ENCODE peak calls at places on chromosomes 11 and 22, in four cellular contexts. One of them, this sample, is unnamed.

GRCh38 chr11:119805663-119806062 is 76.7 kb upstream of the NECTIN1 start:
- DNase-seq in K562: no peak
- DNase-seq in HepG2: no peak
- DNase-seq in HEK293T: no peak
- DNase-seq in this sample: no peak

GRCh38 chr22:42432020-42432596 is at the start of gene NFAM1:
- DNase-seq in HEK293T: no peak
- DNase-seq in HepG2: no peak
- DNase-seq in K562: no peak
- DNase-seq in this sample: no peak

GRCh38 chr22:19929586-19930302 is 11.8 kb upstream of the COMT start:
- DNase-seq in HepG2: no peak
- DNase-seq in HEK293T: no peak
- DNase-seq in K562: no peak
- DNase-seq in this sample: no peak

GRCh38 chr11:16925495-16926065 is 88.6 kb downstream of the PLEKHA7 start:
- DNase-seq in HepG2: peak
- DNase-seq in K562: no peak
- DNase-seq in HEK293T: peak
- DNase-seq in this sample: peak

GRCh38 chr22:31090217-31091085 is 9.3 kb downstream of the SMTN start:
- DNase-seq in HepG2: no peak
- DNase-seq in K562: no peak
- DNase-seq in HEK293T: no peak
- DNase-seq in this sample: no peak

GRCh38 chr11:95148938-95149337 is 59.3 kb downstream of the ENDOD1 start:
- DNase-seq in HEK293T: no peak
- DNase-seq in K562: peak
- DNase-seq in HepG2: no peak
- DNase-seq in this sample: no peak

GRCh38 chr11:76939219-76939631 is 78.5 kb downstream of the ACER3 start:
- DNase-seq in HepG2: peak
- DNase-seq in K562: no peak
- DNase-seq in HEK293T: no peak
- DNase-seq in this sample: no peak

GRCh38 chr11:44088871-44089270 is 6.6 kb upstream of the EXT2 start:
- DNase-seq in K562: no peak
- DNase-seq in HEK293T: no peak
- DNase-seq in HepG2: no peak
- DNase-seq in this sample: no peak

GRCh38 chr11:43467958-43468357 is 109.2 kb downstream of the TTC17 start:
- DNase-seq in HEK293T: no peak
- DNase-seq in K562: no peak
- DNase-seq in HepG2: no peak
- DNase-seq in this sample: no peak

GRCh38 chr11:5476184-5476819 is 12.2 kb upstream of the OR52D1 start:
- DNase-seq in HepG2: peak
- DNase-seq in K562: peak
- DNase-seq in HEK293T: peak
- DNase-seq in this sample: peak

GRCh38 chr22:17087176-17088131 is 2.7 kb downstream of the IL17RA start:
- DNase-seq in K562: no peak
- DNase-seq in HepG2: no peak
- DNase-seq in HEK293T: no peak
- DNase-seq in this sample: no peak

GRCh38 chr11:36711104-36711825 is 113.2 kb upstream of the RAG2 start:
- DNase-seq in HepG2: peak
- DNase-seq in HEK293T: no peak
- DNase-seq in K562: no peak
- DNase-seq in this sample: no peak

GRCh38 chr11:59668188-59668949 is 468 bp downstream of the PATL1 start:
- DNase-seq in HEK293T: no peak
- DNase-seq in HepG2: peak
- DNase-seq in K562: peak
- DNase-seq in this sample: peak

GRCh38 chr22:24333301-24333700 is 62.7 kb downstream of the SPECC1L start:
- DNase-seq in HepG2: no peak
- DNase-seq in K562: no peak
- DNase-seq in HEK293T: no peak
- DNase-seq in this sample: no peak

GRCh38 chr11:78044706-78045105 is 19.0 kb upstream of the THRSP start:
- DNase-seq in HEK293T: no peak
- DNase-seq in HepG2: no peak
- DNase-seq in K562: no peak
- DNase-seq in this sample: no peak

GRCh38 chr11:78763664-78764063 is 189.0 kb upstream of the NARS2 start:
- DNase-seq in K562: no peak
- DNase-seq in HepG2: no peak
- DNase-seq in HEK293T: no peak
- DNase-seq in this sample: no peak

GRCh38 chr11:117456027-117456720 is 128.5 kb downstream of the CEP164 start:
- DNase-seq in HEK293T: no peak
- DNase-seq in HepG2: no peak
- DNase-seq in K562: no peak
- DNase-seq in this sample: no peak

GRCh38 chr22:20319041-20319744 is 667 bp downstream of the DGCR6L start:
- DNase-seq in HEK293T: peak
- DNase-seq in HepG2: no peak
- DNase-seq in K562: peak
- DNase-seq in this sample: peak

GRCh38 chr11:134864233-134864967 is 452.4 kb upstream of the B3GAT1 start:
- DNase-seq in K562: no peak
- DNase-seq in HepG2: no peak
- DNase-seq in HEK293T: no peak
- DNase-seq in this sample: no peak

GRCh38 chr22:23376256-23376655 is 195.9 kb downstream of the BCR start:
- DNase-seq in K562: peak
- DNase-seq in HepG2: peak
- DNase-seq in HEK293T: peak
- DNase-seq in this sample: peak

GRCh38 chr22:36467946-36468345 is 13.5 kb downstream of the TXN2 start:
- DNase-seq in K562: peak
- DNase-seq in HEK293T: no peak
- DNase-seq in HepG2: no peak
- DNase-seq in this sample: no peak

GRCh38 chr22:26986051-26986881 is 328.9 kb downstream of the MIAT start:
- DNase-seq in HepG2: no peak
- DNase-seq in HEK293T: no peak
- DNase-seq in K562: no peak
- DNase-seq in this sample: no peak

GRCh38 chr22:41966607-41967240 is 2.5 kb upstream of the SEPTIN3 start:
- DNase-seq in HEK293T: peak
- DNase-seq in HepG2: peak
- DNase-seq in K562: peak
- DNase-seq in this sample: peak

GRCh38 chr11:61417670-61418069 is 12.1 kb downstream of the CPSF7 start:
- DNase-seq in HepG2: peak
- DNase-seq in K562: no peak
- DNase-seq in HEK293T: no peak
- DNase-seq in this sample: no peak

GRCh38 chr22:22714600-22715361 is 70.4 kb downstream of the GGTLC2 start:
- DNase-seq in HEK293T: no peak
- DNase-seq in HepG2: no peak
- DNase-seq in K562: no peak
- DNase-seq in this sample: no peak

GRCh38 chr22:45187891-45188290 is 24.2 kb downstream of the NUP50 start:
- DNase-seq in HEK293T: no peak
- DNase-seq in K562: no peak
- DNase-seq in HepG2: no peak
- DNase-seq in this sample: no peak

GRCh38 chr11:2376751-2377451 is at the start of gene CD81:
- DNase-seq in K562: peak
- DNase-seq in HEK293T: peak
- DNase-seq in HepG2: no peak
- DNase-seq in this sample: peak

GRCh38 chr22:37904572-37905533 is 1.2 kb upstream of the MICALL1 start:
- DNase-seq in HEK293T: peak
- DNase-seq in K562: peak
- DNase-seq in HepG2: peak
- DNase-seq in this sample: no peak

GRCh38 chr22:41485033-41485432 is 16.1 kb downstream of the ACO2 start:
- DNase-seq in HEK293T: no peak
- DNase-seq in K562: no peak
- DNase-seq in HepG2: no peak
- DNase-seq in this sample: no peak

GRCh38 chr11:108242422-108242821 is 19.6 kb downstream of the ATM start:
- DNase-seq in HEK293T: no peak
- DNase-seq in HepG2: no peak
- DNase-seq in K562: no peak
- DNase-seq in this sample: no peak

GRCh38 chr22:49977578-49977977 is 17.0 kb downstream of the PIM3 start:
- DNase-seq in K562: no peak
- DNase-seq in HepG2: no peak
- DNase-seq in HEK293T: no peak
- DNase-seq in this sample: no peak

GRCh38 chr22:49976439-49977175 is 16.0 kb downstream of the PIM3 start:
- DNase-seq in HepG2: no peak
- DNase-seq in HEK293T: no peak
- DNase-seq in K562: peak
- DNase-seq in this sample: no peak

GRCh38 chr22:49983148-49984042 is 22.8 kb downstream of the PIM3 start:
- DNase-seq in K562: no peak
- DNase-seq in HEK293T: no peak
- DNase-seq in HepG2: no peak
- DNase-seq in this sample: peak

GRCh38 chr22:49975543-49976389 is 15.2 kb downstream of the PIM3 start:
- DNase-seq in HEK293T: no peak
- DNase-seq in HepG2: no peak
- DNase-seq in K562: peak
- DNase-seq in this sample: peak

GRCh38 chr22:49979587-49980264 is 19.2 kb downstream of the PIM3 start:
- DNase-seq in HepG2: peak
- DNase-seq in HEK293T: peak
- DNase-seq in K562: peak
- DNase-seq in this sample: peak
- TF ChIP-seq ELF4 in HepG2: no peak
- TF ChIP-seq ELF4 in HEK293T: no peak
- TF ChIP-seq ELF4 in K562: no peak
- TF ChIP-seq ELF4 in this sample: no peak

GRCh38 chr11:70698871-70699270 is 300.5 kb downstream of the CTTN start:
- DNase-seq in K562: no peak
- DNase-seq in HEK293T: no peak
- DNase-seq in HepG2: no peak
- DNase-seq in this sample: no peak

GRCh38 chr11:70700453-70700852 is 302.1 kb downstream of the CTTN start:
- DNase-seq in HEK293T: no peak
- DNase-seq in K562: no peak
- DNase-seq in HepG2: no peak
- DNase-seq in this sample: no peak

GRCh38 chr11:70700871-70701270 is 302.5 kb downstream of the CTTN start:
- DNase-seq in HEK293T: no peak
- DNase-seq in K562: no peak
- DNase-seq in HepG2: no peak
- DNase-seq in this sample: no peak

GRCh38 chr11:70697701-70698100 is 299.4 kb downstream of the CTTN start:
- DNase-seq in K562: no peak
- DNase-seq in HepG2: no peak
- DNase-seq in HEK293T: no peak
- DNase-seq in this sample: no peak

DNA sequence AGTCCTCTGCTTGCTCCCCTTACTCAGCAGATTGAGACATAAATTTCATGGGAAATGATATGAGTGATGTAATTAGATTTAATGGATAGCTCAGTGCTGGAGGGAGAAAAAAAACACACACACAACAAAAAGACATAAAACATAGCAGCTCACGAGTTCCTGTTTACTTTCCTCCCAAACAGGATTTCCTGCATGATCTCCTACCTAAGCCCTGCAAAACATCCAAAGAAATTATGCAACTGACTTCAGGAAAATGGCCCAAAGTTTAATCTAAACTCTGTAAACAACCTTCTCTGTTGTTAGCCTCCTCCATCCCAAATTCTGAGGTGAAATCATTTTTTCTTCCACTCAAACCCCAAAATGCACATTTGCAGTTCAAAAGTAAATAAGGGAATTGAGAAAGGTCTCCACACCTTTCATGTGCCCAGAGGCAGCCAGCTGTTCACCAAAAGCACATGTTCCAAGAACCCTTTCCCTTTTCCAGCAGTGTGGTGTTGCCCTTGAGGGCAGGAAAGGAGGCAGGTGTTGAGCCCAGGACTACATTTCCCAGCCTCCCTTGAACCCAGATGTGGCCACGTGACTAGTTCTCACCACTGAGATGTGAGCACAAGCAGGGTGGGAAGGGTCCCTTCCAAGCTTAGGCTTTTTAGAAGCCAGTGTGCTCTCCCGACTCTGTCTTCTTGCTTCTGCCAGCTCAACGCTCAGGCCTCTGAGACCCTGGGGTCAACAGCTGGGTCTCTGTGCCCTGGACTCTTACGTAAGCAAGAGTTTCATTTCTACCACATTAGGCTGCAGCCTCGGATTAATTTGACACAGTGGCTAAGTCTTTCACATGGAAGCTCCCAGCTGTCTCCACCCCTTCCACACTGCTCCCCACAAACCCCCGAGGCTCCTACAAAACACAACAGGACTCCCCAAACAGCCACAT is 301.2 kb downstream of the CTTN start:
- DNase-seq in HepG2: peak
- DNase-seq in K562: peak
- DNase-seq in HEK293T: no peak
- DNase-seq in this sample: peak
- TF ChIP-seq ELF4 in HepG2: no peak
- TF ChIP-seq ELF4 in K562: no peak
- TF ChIP-seq ELF4 in HEK293T: no peak
- TF ChIP-seq ELF4 in this sample: no peak

GRCh38 chr11:12200359-12201015 is 90.1 kb downstream of the MICAL2 start:
- DNase-seq in K562: no peak
- DNase-seq in HepG2: no peak
- DNase-seq in HEK293T: no peak
- DNase-seq in this sample: no peak
- TF ChIP-seq ELF4 in K562: no peak
- TF ChIP-seq ELF4 in HepG2: no peak
- TF ChIP-seq ELF4 in HEK293T: no peak
- TF ChIP-seq ELF4 in this sample: no peak

DNA sequence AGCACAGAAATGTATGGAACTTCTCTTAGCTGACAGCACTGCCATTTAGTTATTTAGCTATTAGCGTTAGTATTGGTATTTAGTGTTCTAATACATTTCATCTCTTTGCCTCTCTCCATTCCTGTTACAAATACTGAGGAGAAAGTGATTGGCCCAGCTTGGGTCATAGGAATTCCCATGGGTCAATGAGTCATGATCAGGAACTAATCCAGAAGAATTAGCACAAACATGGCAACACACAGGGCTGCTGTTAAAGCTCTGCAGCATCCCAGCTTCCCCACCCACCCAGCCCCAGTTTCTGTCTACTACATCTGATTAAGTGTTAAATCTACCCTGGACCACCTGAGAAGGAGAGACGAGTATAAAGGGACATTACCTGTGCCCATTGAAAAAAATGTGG is 36.1 kb downstream of the PDGFD start:
- DNase-seq in HEK293T: no peak
- DNase-seq in HepG2: no peak
- DNase-seq in K562: no peak
- DNase-seq in this sample: no peak
- TF ChIP-seq ELF4 in HEK293T: no peak
- TF ChIP-seq ELF4 in HepG2: no peak
- TF ChIP-seq ELF4 in K562: no peak
- TF ChIP-seq ELF4 in this sample: no peak

This sample was measured in WTC11.